ENCODE peak calls at places on chromosomes 5 and 9, in four cellular contexts. One of them, this sample, is unnamed.

GRCh38 chr9:91972711-91973110 is 22.7 kb upstream of the ROR2 start:
- DNase-seq in HepG2: no peak
- DNase-seq in WTC11: no peak
- DNase-seq in SK-N-SH: no peak
- DNase-seq in this sample: no peak

GRCh38 chr5:140292212-140293040 is 10.5 kb downstream of the PFDN1 start:
- DNase-seq in HepG2: peak
- DNase-seq in SK-N-SH: no peak
- DNase-seq in WTC11: no peak
- DNase-seq in this sample: no peak

GRCh38 chr5:159449925-159450324 is 119.6 kb upstream of the IL12B start:
- DNase-seq in WTC11: no peak
- DNase-seq in HepG2: no peak
- DNase-seq in SK-N-SH: no peak
- DNase-seq in this sample: no peak

GRCh38 chr9:33244150-33244784 is 4.3 kb downstream of the SPINK4 start:
- DNase-seq in SK-N-SH: no peak
- DNase-seq in HepG2: peak
- DNase-seq in WTC11: no peak
- DNase-seq in this sample: no peak

GRCh38 chr5:175538576-175538975 is 60.2 kb downstream of the SFXN1 start:
- DNase-seq in SK-N-SH: no peak
- DNase-seq in WTC11: no peak
- DNase-seq in HepG2: no peak
- DNase-seq in this sample: no peak

GRCh38 chr5:139644646-139645494 is 3.3 kb upstream of the CXXC5 start:
- DNase-seq in SK-N-SH: peak
- DNase-seq in WTC11: no peak
- DNase-seq in HepG2: no peak
- DNase-seq in this sample: peak

GRCh38 chr5:173888473-173889135 is 455 bp downstream of the CPEB4 start:
- DNase-seq in SK-N-SH: peak
- DNase-seq in WTC11: peak
- DNase-seq in HepG2: no peak
- DNase-seq in this sample: peak

GRCh38 chr5:77343165-77343564 is 132.7 kb downstream of the PDE8B start:
- DNase-seq in WTC11: no peak
- DNase-seq in HepG2: no peak
- DNase-seq in SK-N-SH: no peak
- DNase-seq in this sample: no peak

GRCh38 chr9:7640205-7640604 is 159.4 kb downstream of the DMAC1 start:
- DNase-seq in HepG2: no peak
- DNase-seq in SK-N-SH: no peak
- DNase-seq in WTC11: no peak
- DNase-seq in this sample: no peak

GRCh38 chr5:109173395-109173794 is 236.4 kb downstream of the PJA2 start:
- DNase-seq in WTC11: no peak
- DNase-seq in HepG2: no peak
- DNase-seq in SK-N-SH: no peak
- DNase-seq in this sample: no peak

GRCh38 chr5:85576666-85577065 is 1041.1 kb upstream of the COX7C start:
- DNase-seq in WTC11: no peak
- DNase-seq in HepG2: no peak
- DNase-seq in SK-N-SH: no peak
- DNase-seq in this sample: no peak

GRCh38 chr5:140402258-140403074 is 833 bp downstream of the ANKHD1 start:
- DNase-seq in WTC11: peak
- DNase-seq in SK-N-SH: peak
- DNase-seq in HepG2: peak
- DNase-seq in this sample: peak

GRCh38 chr5:92991681-92992472 is 589.1 kb downstream of the NR2F1-AS1 start:
- DNase-seq in WTC11: no peak
- DNase-seq in HepG2: no peak
- DNase-seq in SK-N-SH: peak
- DNase-seq in this sample: no peak

GRCh38 chr5:135447298-135447929 is at the start of gene DCANP1:
- DNase-seq in WTC11: no peak
- DNase-seq in SK-N-SH: no peak
- DNase-seq in HepG2: no peak
- DNase-seq in this sample: no peak

GRCh38 chr5:159286420-159287035 is 23.4 kb downstream of the UBLCP1 start:
- DNase-seq in HepG2: peak
- DNase-seq in WTC11: no peak
- DNase-seq in SK-N-SH: peak
- DNase-seq in this sample: peak

GRCh38 chr9:134623408-134624066 is 18.1 kb upstream of the COL5A1 start:
- DNase-seq in HepG2: no peak
- DNase-seq in SK-N-SH: no peak
- DNase-seq in WTC11: peak
- DNase-seq in this sample: no peak

GRCh38 chr9:111994831-111995458 is 98.3 kb downstream of the UGCG start:
- DNase-seq in HepG2: no peak
- DNase-seq in SK-N-SH: no peak
- DNase-seq in WTC11: no peak
- DNase-seq in this sample: no peak

GRCh38 chr5:93078082-93079038 is 502.7 kb downstream of the NR2F1-AS1 start:
- DNase-seq in HepG2: peak
- DNase-seq in SK-N-SH: peak
- DNase-seq in WTC11: no peak
- DNase-seq in this sample: no peak

GRCh38 chr9:112299514-112299913 is 33.9 kb downstream of the PTBP3 start:
- DNase-seq in HepG2: peak
- DNase-seq in WTC11: no peak
- DNase-seq in SK-N-SH: no peak
- DNase-seq in this sample: no peak

GRCh38 chr5:143318270-143318669 is 85.2 kb downstream of the NR3C1 start:
- DNase-seq in WTC11: no peak
- DNase-seq in SK-N-SH: no peak
- DNase-seq in HepG2: no peak
- DNase-seq in this sample: no peak

GRCh38 chr5:102711525-102712240 is 43.4 kb upstream of the PAM start:
- DNase-seq in WTC11: no peak
- DNase-seq in HepG2: no peak
- DNase-seq in SK-N-SH: no peak
- DNase-seq in this sample: no peak

DNA sequence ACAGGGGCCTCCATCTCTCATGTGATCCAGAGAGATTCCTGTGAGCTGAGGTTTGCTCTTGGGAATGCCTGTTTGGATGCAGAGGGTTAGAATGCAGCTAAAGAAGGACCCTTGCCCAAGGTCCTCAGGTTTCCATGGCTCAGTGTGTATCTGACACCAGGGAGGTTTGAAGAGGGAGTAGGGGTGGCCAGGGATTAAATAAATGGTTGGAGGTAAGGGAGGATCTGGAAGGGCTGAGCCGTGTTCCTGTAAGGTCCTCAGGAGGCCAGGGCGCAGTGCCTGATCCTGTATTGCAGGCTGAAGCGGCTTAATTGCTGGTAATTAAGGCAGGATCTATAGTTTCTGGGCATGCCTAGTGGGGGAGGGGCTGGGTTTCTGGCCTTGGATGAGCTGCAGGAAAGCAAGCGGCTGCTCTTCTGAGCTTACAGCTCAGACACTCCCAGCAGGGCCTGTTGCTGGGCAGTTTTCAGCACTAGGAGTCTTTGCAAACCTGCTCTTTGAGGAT is 41.5 kb upstream of the MAP1B start:
- DNase-seq in SK-N-SH: peak
- DNase-seq in HepG2: no peak
- DNase-seq in WTC11: peak
- DNase-seq in this sample: no peak
- TF ChIP-seq FOXJ3 in SK-N-SH: peak
- TF ChIP-seq FOXJ3 in HepG2: no peak
- TF ChIP-seq FOXJ3 in WTC11: no peak
- TF ChIP-seq FOXJ3 in this sample: no peak

GRCh38 chr9:126399789-126400188 is 73.2 kb downstream of the MVB12B start:
- DNase-seq in WTC11: no peak
- DNase-seq in HepG2: no peak
- DNase-seq in SK-N-SH: no peak
- DNase-seq in this sample: no peak

GRCh38 chr9:126401107-126401506 is 74.5 kb downstream of the MVB12B start:
- DNase-seq in SK-N-SH: no peak
- DNase-seq in HepG2: no peak
- DNase-seq in WTC11: no peak
- DNase-seq in this sample: no peak

GRCh38 chr9:126398403-126399058 is 71.9 kb downstream of the MVB12B start:
- DNase-seq in HepG2: peak
- DNase-seq in SK-N-SH: peak
- DNase-seq in WTC11: peak
- DNase-seq in this sample: peak

GRCh38 chr9:126400571-126400970 is 73.9 kb downstream of the MVB12B start:
- DNase-seq in HepG2: no peak
- DNase-seq in SK-N-SH: no peak
- DNase-seq in WTC11: no peak
- DNase-seq in this sample: no peak

DNA sequence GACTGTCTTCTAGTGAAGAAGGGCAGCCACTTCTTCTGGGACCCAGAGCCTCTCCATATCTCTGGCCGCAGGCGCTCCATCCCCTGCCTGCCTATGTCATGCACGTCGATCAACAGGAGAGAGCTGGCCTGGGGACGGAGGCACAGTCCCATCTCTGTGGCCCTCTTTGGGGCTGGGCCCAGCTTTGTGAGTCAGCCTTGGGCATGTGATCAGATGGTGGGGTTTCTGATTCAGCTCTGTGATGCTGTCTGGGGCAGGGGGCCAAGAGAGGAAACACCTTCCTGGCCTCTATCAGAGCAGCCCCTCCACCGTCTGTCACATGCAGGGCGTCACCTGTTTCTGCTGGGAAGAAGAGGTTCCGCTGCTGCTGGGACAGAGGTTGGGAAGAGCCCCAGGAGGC is 72.6 kb downstream of the MVB12B start:
- DNase-seq in WTC11: no peak
- DNase-seq in HepG2: no peak
- DNase-seq in SK-N-SH: no peak
- DNase-seq in this sample: no peak
- TF ChIP-seq FOXJ3 in WTC11: no peak
- TF ChIP-seq FOXJ3 in HepG2: no peak
- TF ChIP-seq FOXJ3 in SK-N-SH: no peak
- TF ChIP-seq FOXJ3 in this sample: no peak

GRCh38 chr9:87194471-87194870 is 247.2 kb upstream of the GAS1 start:
- DNase-seq in SK-N-SH: no peak
- DNase-seq in HepG2: no peak
- DNase-seq in WTC11: no peak
- DNase-seq in this sample: no peak
- TF ChIP-seq FOXJ3 in SK-N-SH: no peak
- TF ChIP-seq FOXJ3 in HepG2: no peak
- TF ChIP-seq FOXJ3 in WTC11: no peak
- TF ChIP-seq FOXJ3 in this sample: no peak

GRCh38 chr5:151931260-151931659 is 6.6 kb upstream of the GLRA1 start:
- DNase-seq in HepG2: no peak
- DNase-seq in SK-N-SH: no peak
- DNase-seq in WTC11: no peak
- DNase-seq in this sample: no peak
- TF ChIP-seq FOXJ3 in HepG2: no peak
- TF ChIP-seq FOXJ3 in SK-N-SH: no peak
- TF ChIP-seq FOXJ3 in WTC11: no peak
- TF ChIP-seq FOXJ3 in this sample: no peak

GRCh38 chr5:55866934-55867333 is 15.8 kb downstream of the IL31RA start:
- DNase-seq in SK-N-SH: no peak
- DNase-seq in WTC11: no peak
- DNase-seq in HepG2: no peak
- DNase-seq in this sample: no peak

GRCh38 chr5:55869847-55870246 is 18.7 kb downstream of the IL31RA start:
- DNase-seq in SK-N-SH: no peak
- DNase-seq in WTC11: no peak
- DNase-seq in HepG2: no peak
- DNase-seq in this sample: no peak

GRCh38 chr5:55866485-55866884 is 15.3 kb downstream of the IL31RA start:
- DNase-seq in HepG2: no peak
- DNase-seq in SK-N-SH: no peak
- DNase-seq in WTC11: no peak
- DNase-seq in this sample: no peak

GRCh38 chr5:55865831-55866230 is 14.7 kb downstream of the IL31RA start:
- DNase-seq in HepG2: peak
- DNase-seq in SK-N-SH: no peak
- DNase-seq in WTC11: no peak
- DNase-seq in this sample: no peak

GRCh38 chr5:55868846-55869245 is 17.7 kb downstream of the IL31RA start:
- DNase-seq in HepG2: peak
- DNase-seq in WTC11: no peak
- DNase-seq in SK-N-SH: no peak
- DNase-seq in this sample: peak
- TF ChIP-seq FOXJ3 in HepG2: no peak
- TF ChIP-seq FOXJ3 in WTC11: no peak
- TF ChIP-seq FOXJ3 in SK-N-SH: no peak
- TF ChIP-seq FOXJ3 in this sample: no peak

DNA sequence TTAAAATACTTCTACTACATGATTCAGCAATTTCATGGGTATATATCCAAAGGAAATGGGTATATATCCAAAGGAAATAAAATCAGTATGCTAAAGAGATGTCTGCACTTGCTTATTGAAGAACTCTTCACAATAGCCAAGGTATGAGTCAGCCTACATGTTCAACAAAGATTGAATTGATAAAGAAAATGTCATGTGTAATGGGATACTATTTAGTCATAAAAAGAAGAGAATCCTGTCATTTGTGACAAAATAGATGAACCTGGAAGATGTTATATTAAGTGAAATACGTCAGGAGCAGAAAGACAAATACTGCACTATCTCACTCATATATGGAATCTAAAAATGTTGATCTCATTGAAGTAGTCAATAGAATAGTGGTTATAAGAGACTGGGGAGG is 944.5 kb upstream of the CTNND2 start:
- DNase-seq in SK-N-SH: no peak
- DNase-seq in HepG2: no peak
- DNase-seq in WTC11: no peak
- DNase-seq in this sample: no peak
- TF ChIP-seq FOXJ3 in SK-N-SH: no peak
- TF ChIP-seq FOXJ3 in HepG2: no peak
- TF ChIP-seq FOXJ3 in WTC11: no peak
- TF ChIP-seq FOXJ3 in this sample: no peak